ENCODE peak calls at places on chromosomes 2 and 18, in nine cellular contexts. Z is GM23338, T is vagina, S is SK-N-SH, N is spleen, X is K562, C is breast epithelium, O is prostate gland, A is endothelial cell of umbilical vein. F is an unnamed sample.
A peak's percentile ranks its signal among the peaks of the same experiment; 100 is the strongest.

GRCh38 chr2:205293559-205293958 is 388.7 kb upstream of the NRP2 start:
- DNase-seq in S (no peak), N (no peak), Z (no peak), A (no peak), X (no peak), O (no peak), C (no peak), T (no peak), F (peak; percentile 8)

GRCh38 chr18:48997985-48998831 is 47.4 kb upstream of the SMAD7 start:
- DNase-seq in X (peak; percentile 38), A (peak; percentile 40), O (no peak), T (no peak), S (peak; percentile 72), C (no peak), N (peak; percentile 71), Z (peak; percentile 72), F (no peak)

GRCh38 chr2:141878016-141878415 is 252.8 kb downstream of the LRP1B start:
- DNase-seq in Z (no peak), C (no peak), T (no peak), X (no peak), S (no peak), A (no peak), O (no peak), N (no peak), F (no peak)

GRCh38 chr2:8324164-8324848 is 357.6 kb upstream of the ID2 start:
- DNase-seq in Z (no peak), N (no peak), X (peak; percentile 44), O (no peak), A (no peak), C (no peak), T (no peak), S (no peak), F (no peak)

GRCh38 chr2:127810156-127810636 is 775 bp downstream of the WDR33 start:
- DNase-seq in N (no peak), T (no peak), C (no peak), O (peak; percentile 12), A (no peak), Z (peak; percentile 67), S (peak; percentile 36), X (no peak), F (no peak)

GRCh38 chr18:63433349-63433866 is 11.1 kb upstream of the VPS4B start:
- DNase-seq in N (no peak), O (no peak), X (no peak), S (no peak), T (no peak), C (no peak), Z (no peak), A (no peak), F (no peak)

GRCh38 chr2:513981-514706 is 163.1 kb downstream of the TMEM18 start:
- DNase-seq in A (no peak), O (no peak), T (no peak), S (no peak), N (no peak), X (no peak), Z (no peak), C (no peak), F (no peak)

GRCh38 chr18:28684746-28685145 is 507.8 kb upstream of the CDH2 start:
- DNase-seq in O (no peak), Z (no peak), N (no peak), T (no peak), X (no peak), S (no peak), C (no peak), A (no peak), F (no peak)

GRCh38 chr2:70962885-70963878 is 15.2 kb upstream of the ANKRD53 start:
- DNase-seq in O (no peak), X (no peak), T (no peak), Z (no peak), N (peak; percentile 72), A (no peak), S (peak; percentile 17), C (no peak), F (no peak)

GRCh38 chr18:21134895-21135294 is 23.3 kb upstream of the ROCK1 start:
- DNase-seq in C (no peak), X (no peak), S (peak; percentile 8), Z (no peak), T (no peak), O (no peak), N (no peak), A (peak; percentile 50), F (peak; percentile 53)

GRCh38 chr2:135948642-135949355 is 36.6 kb downstream of the DARS1 start:
- DNase-seq in O (no peak), C (no peak), T (no peak), S (no peak), A (peak; percentile 69), N (no peak), Z (no peak), X (peak; percentile 18), F (no peak)

GRCh38 chr2:69798909-69799526 is 30.4 kb upstream of the GMCL1 start:
- DNase-seq in Z (no peak), A (peak; percentile 77), T (no peak), O (no peak), N (no peak), X (peak; percentile 89), S (no peak), C (no peak), F (no peak)

GRCh38 chr2:11827547-11827946 is 81.1 kb downstream of the LPIN1 start:
- DNase-seq in C (no peak), O (no peak), N (no peak), A (no peak), T (no peak), X (no peak), Z (no peak), S (no peak), F (no peak)

GRCh38 chr2:200677721-200678532 is 92.1 kb downstream of the AOX1 start:
- DNase-seq in T (no peak), A (peak; percentile 23), N (no peak), C (no peak), O (no peak), S (no peak), X (no peak), Z (peak; percentile 52), F (no peak)

GRCh38 chr2:75627902-75628504 is 18.6 kb upstream of the MRPL19 start:
- DNase-seq in O (peak; percentile 41), C (peak; percentile 61), S (peak; percentile 64), Z (peak; percentile 90), N (peak; percentile 86), X (peak; percentile 66), T (no peak), A (peak; percentile 78), F (peak; percentile 58)

GRCh38 chr2:234457421-234457820 is 39.5 kb downstream of the ARL4C start:
- DNase-seq in C (no peak), S (no peak), A (no peak), T (no peak), O (no peak), X (no peak), N (no peak), Z (no peak), F (no peak)

GRCh38 chr2:232798156-232798555 is 21.8 kb upstream of the KCNJ13 start:
- DNase-seq in T (no peak), Z (no peak), S (no peak), C (no peak), X (no peak), N (no peak), O (no peak), A (no peak), F (no peak)

GRCh38 chr2:227788556-227788955 is 25.1 kb upstream of the CCL20 start:
- DNase-seq in O (no peak), Z (no peak), X (no peak), A (peak; percentile 40), C (no peak), N (no peak), S (no peak), T (no peak), F (no peak)
- TF ChIP-seq POLR2AphosphoS5 in O (no peak), Z (no peak), X (no peak), A (no peak), C (no peak), N (no peak), S (no peak), T (peak; percentile 53), F (no peak)

DNA sequence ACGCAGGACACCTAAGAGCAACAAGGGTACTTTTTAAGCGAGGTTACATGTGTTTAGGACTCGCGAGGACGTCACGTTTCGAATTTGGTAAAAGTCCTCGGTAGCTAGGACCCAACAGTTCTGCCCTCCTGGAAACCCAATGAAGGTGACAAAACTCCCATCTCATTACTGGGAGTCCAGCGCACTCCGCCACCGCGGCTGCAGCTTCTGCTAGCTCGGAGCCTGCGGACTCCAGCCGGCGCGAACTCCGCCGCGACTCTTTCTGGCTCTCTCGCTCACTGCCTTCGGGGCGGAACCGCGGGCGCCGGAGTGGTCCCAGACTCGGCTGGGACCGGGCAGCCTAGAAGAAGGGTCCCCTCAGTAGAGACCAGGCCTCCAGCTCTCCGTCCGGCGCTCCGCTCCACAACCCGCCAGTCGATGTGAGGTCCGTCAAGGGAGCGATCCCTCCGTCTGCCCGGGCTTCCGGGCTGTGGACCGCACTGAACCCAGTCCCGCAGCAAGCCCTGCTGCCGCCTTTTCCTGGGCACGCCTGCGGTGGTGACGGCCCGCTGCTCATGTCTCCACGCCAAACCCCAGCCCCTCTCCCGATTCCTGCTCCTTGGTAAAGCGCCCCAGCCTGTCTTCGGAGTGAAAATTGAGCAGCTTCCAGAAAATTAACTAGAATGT is 3.0 kb upstream of the OSR1 start:
- DNase-seq in Z (peak; percentile 63), S (peak; percentile 68), O (no peak), X (no peak), A (peak; percentile 33), C (no peak), N (peak; percentile 87), T (no peak), F (no peak)
- H3K27me3 ChIP-seq in Z (peaks cover 99% of the 10 kb centered on the region), S (no peaks in the 10 kb centered on the region), O (no peaks in the 10 kb centered on the region), X (peaks cover 57% of the 10 kb centered on the region), A (peaks cover 78% of the 10 kb centered on the region), C (peaks cover 24% of the 10 kb centered on the region), N (peaks cover 87% of the 10 kb centered on the region), T (no peaks in the 10 kb centered on the region), F (peaks cover 81% of the 10 kb centered on the region)

GRCh38 chr2:112664689-112665088 is 18.9 kb downstream of the SLC20A1 start:
- DNase-seq in C (no peak), T (no peak), A (no peak), Z (no peak), S (no peak), X (no peak), N (no peak), O (no peak), F (no peak)
- TF ChIP-seq POLR2AphosphoS5 in C (no peak), T (no peak), A (no peak), Z (no peak), S (no peak), X (no peak), N (no peak), O (no peak), F (no peak)

GRCh38 chr2:94979406-94980375 is 45.8 kb upstream of the MAL start:
- DNase-seq in Z (no peak), O (peak; percentile 69), C (no peak), N (no peak), A (no peak), T (no peak), X (no peak), S (no peak), F (no peak)

GRCh38 chr2:94978917-94979316 is 46.6 kb upstream of the MAL start:
- DNase-seq in Z (no peak), A (no peak), X (no peak), N (no peak), T (no peak), C (no peak), O (no peak), S (no peak), F (no peak)

GRCh38 chr2:94982156-94982555 is 43.4 kb upstream of the MAL start:
- DNase-seq in Z (no peak), A (no peak), T (peak; percentile 67), X (no peak), S (no peak), O (no peak), N (no peak), C (no peak), F (no peak)

GRCh38 chr2:94982661-94983060 is 42.8 kb upstream of the MAL start:
- DNase-seq in Z (no peak), N (no peak), X (no peak), A (no peak), T (peak; percentile 74), O (no peak), S (no peak), C (no peak), F (no peak)

GRCh38 chr2:94980406-94980805 is 45.1 kb upstream of the MAL start:
- DNase-seq in T (no peak), C (no peak), S (no peak), A (no peak), Z (no peak), X (no peak), O (no peak), N (no peak), F (no peak)
- H3K27me3 ChIP-seq in T (no peaks in the 10 kb centered on the region), C (peaks cover 13% of the 10 kb centered on the region), S (peaks cover 45% of the 10 kb centered on the region), A (no peaks in the 10 kb centered on the region), Z (peaks cover 16% of the 10 kb centered on the region), X (peaks cover 24% of the 10 kb centered on the region), O (no peaks in the 10 kb centered on the region), N (peaks cover 51% of the 10 kb centered on the region), F (no peaks in the 10 kb centered on the region)

F was measured in HL-60.